ENCODE peak calls at places on chromosome 5, in ten cellular contexts. One of them, this sample, is unnamed.
A peak's percentile ranks its signal among the peaks of the same experiment; 100 is the strongest.

GRCh38 chr5:150298701-150299451 is 3.8 kb downstream of the ARSI start:
- DNase-seq in GM13977: no peak
- DNase-seq in brain microvascular endothelial cell: peak; percentile 59
- DNase-seq in NB4: no peak
- DNase-seq in GM12865: no peak
- DNase-seq in spleen: no peak
- DNase-seq in fibroblast of lung: peak; percentile 97
- DNase-seq in stomach: no peak
- DNase-seq in OCI-LY7: no peak
- DNase-seq in left ventricle myocardium inferior: no peak
- DNase-seq in this sample: peak; percentile 89

GRCh38 chr5:43039468-43040286 is 442 bp downstream of the ANXA2R start:
- DNase-seq in GM13977: no peak
- DNase-seq in brain microvascular endothelial cell: peak; percentile 63
- DNase-seq in NB4: peak; percentile 87
- DNase-seq in GM12865: peak; percentile 56
- DNase-seq in spleen: peak; percentile 92
- DNase-seq in fibroblast of lung: peak; percentile 90
- DNase-seq in stomach: peak; percentile 51
- DNase-seq in OCI-LY7: peak; percentile 64
- DNase-seq in left ventricle myocardium inferior: peak; percentile 75
- DNase-seq in this sample: peak; percentile 90

GRCh38 chr5:167898361-167899042 is 392.9 kb upstream of the WWC1 start:
- DNase-seq in GM13977: no peak
- DNase-seq in brain microvascular endothelial cell: no peak
- DNase-seq in NB4: no peak
- DNase-seq in GM12865: no peak
- DNase-seq in spleen: no peak
- DNase-seq in fibroblast of lung: no peak
- DNase-seq in stomach: no peak
- DNase-seq in OCI-LY7: no peak
- DNase-seq in left ventricle myocardium inferior: no peak
- DNase-seq in this sample: no peak

GRCh38 chr5:1214163-1214935 is 10.8 kb upstream of the SLC6A18 start:
- DNase-seq in GM13977: no peak
- DNase-seq in brain microvascular endothelial cell: no peak
- DNase-seq in NB4: no peak
- DNase-seq in GM12865: no peak
- DNase-seq in spleen: peak; percentile 60
- DNase-seq in fibroblast of lung: no peak
- DNase-seq in stomach: no peak
- DNase-seq in OCI-LY7: no peak
- DNase-seq in left ventricle myocardium inferior: no peak
- DNase-seq in this sample: no peak

GRCh38 chr5:93894471-93895354 is 153.3 kb upstream of the POU5F2 start:
- DNase-seq in GM13977: no peak
- DNase-seq in brain microvascular endothelial cell: peak; percentile 10
- DNase-seq in NB4: peak; percentile 9
- DNase-seq in GM12865: no peak
- DNase-seq in spleen: no peak
- DNase-seq in fibroblast of lung: no peak
- DNase-seq in stomach: no peak
- DNase-seq in OCI-LY7: no peak
- DNase-seq in left ventricle myocardium inferior: no peak
- DNase-seq in this sample: no peak

GRCh38 chr5:141605523-141606277 is 13.1 kb downstream of the DIAPH1 start:
- DNase-seq in GM13977: peak; percentile 55
- DNase-seq in brain microvascular endothelial cell: peak; percentile 92
- DNase-seq in NB4: peak; percentile 97
- DNase-seq in GM12865: peak; percentile 93
- DNase-seq in spleen: peak; percentile 80
- DNase-seq in fibroblast of lung: no peak
- DNase-seq in stomach: peak; percentile 46
- DNase-seq in OCI-LY7: peak; percentile 84
- DNase-seq in left ventricle myocardium inferior: peak; percentile 26
- DNase-seq in this sample: peak; percentile 38

GRCh38 chr5:121516997-121517396 is 334.7 kb upstream of the FTMT start:
- DNase-seq in GM13977: no peak
- DNase-seq in brain microvascular endothelial cell: no peak
- DNase-seq in NB4: no peak
- DNase-seq in GM12865: no peak
- DNase-seq in spleen: no peak
- DNase-seq in fibroblast of lung: no peak
- DNase-seq in stomach: no peak
- DNase-seq in OCI-LY7: no peak
- DNase-seq in left ventricle myocardium inferior: no peak
- DNase-seq in this sample: no peak

GRCh38 chr5:1729641-1730486 is 69.8 kb downstream of the MRPL36 start:
- DNase-seq in GM13977: no peak
- DNase-seq in brain microvascular endothelial cell: no peak
- DNase-seq in NB4: no peak
- DNase-seq in GM12865: no peak
- DNase-seq in spleen: peak; percentile 70
- DNase-seq in fibroblast of lung: no peak
- DNase-seq in stomach: peak; percentile 17
- DNase-seq in OCI-LY7: no peak
- DNase-seq in left ventricle myocardium inferior: no peak
- DNase-seq in this sample: no peak

GRCh38 chr5:73983661-73984060 is 357.7 kb downstream of the ARHGEF28 start:
- DNase-seq in GM13977: no peak
- DNase-seq in brain microvascular endothelial cell: no peak
- DNase-seq in NB4: no peak
- DNase-seq in GM12865: no peak
- DNase-seq in spleen: no peak
- DNase-seq in fibroblast of lung: no peak
- DNase-seq in stomach: no peak
- DNase-seq in OCI-LY7: no peak
- DNase-seq in left ventricle myocardium inferior: no peak
- DNase-seq in this sample: no peak

GRCh38 chr5:141001854-141002666 is 35.8 kb downstream of the PCDHAC2 start:
- DNase-seq in GM13977: no peak
- DNase-seq in brain microvascular endothelial cell: no peak
- DNase-seq in NB4: no peak
- DNase-seq in GM12865: no peak
- DNase-seq in spleen: no peak
- DNase-seq in fibroblast of lung: no peak
- DNase-seq in stomach: peak; percentile 27
- DNase-seq in OCI-LY7: no peak
- DNase-seq in left ventricle myocardium inferior: no peak
- DNase-seq in this sample: no peak

GRCh38 chr5:96661841-96662724 is at the start of gene CAST:
- DNase-seq in GM13977: peak; percentile 88
- DNase-seq in brain microvascular endothelial cell: peak; percentile 76
- DNase-seq in NB4: peak; percentile 73
- DNase-seq in GM12865: peak; percentile 95
- DNase-seq in spleen: peak; percentile 97
- DNase-seq in fibroblast of lung: peak; percentile 93
- DNase-seq in stomach: peak; percentile 85
- DNase-seq in OCI-LY7: peak; percentile 89
- DNase-seq in left ventricle myocardium inferior: peak; percentile 94
- DNase-seq in this sample: peak; percentile 94

GRCh38 chr5:68330564-68330963 is 115.0 kb downstream of the PIK3R1 start:
- DNase-seq in GM13977: no peak
- DNase-seq in brain microvascular endothelial cell: no peak
- DNase-seq in NB4: no peak
- DNase-seq in GM12865: no peak
- DNase-seq in spleen: no peak
- DNase-seq in fibroblast of lung: peak; percentile 51
- DNase-seq in stomach: no peak
- DNase-seq in OCI-LY7: no peak
- DNase-seq in left ventricle myocardium inferior: no peak
- DNase-seq in this sample: no peak

GRCh38 chr5:33297760-33298216 is 143.0 kb upstream of the TARS1 start:
- DNase-seq in GM13977: no peak
- DNase-seq in brain microvascular endothelial cell: no peak
- DNase-seq in NB4: peak; percentile 2
- DNase-seq in GM12865: no peak
- DNase-seq in spleen: peak; percentile 52
- DNase-seq in fibroblast of lung: no peak
- DNase-seq in stomach: no peak
- DNase-seq in OCI-LY7: no peak
- DNase-seq in left ventricle myocardium inferior: no peak
- DNase-seq in this sample: no peak
- TF ChIP-seq CTCF in GM13977: peak; percentile 11
- TF ChIP-seq CTCF in brain microvascular endothelial cell: peak; percentile 19
- TF ChIP-seq CTCF in NB4: peak; percentile 27
- TF ChIP-seq CTCF in GM12865: no peak
- TF ChIP-seq CTCF in spleen: no peak
- TF ChIP-seq CTCF in fibroblast of lung: no peak
- TF ChIP-seq CTCF in stomach: no peak
- TF ChIP-seq CTCF in OCI-LY7: peak; percentile 68
- TF ChIP-seq CTCF in left ventricle myocardium inferior: no peak
- TF ChIP-seq CTCF in this sample: no peak

GRCh38 chr5:103442756-103443155 is 119.8 kb downstream of the NUDT12 start:
- DNase-seq in GM13977: no peak
- DNase-seq in brain microvascular endothelial cell: no peak
- DNase-seq in NB4: no peak
- DNase-seq in GM12865: no peak
- DNase-seq in spleen: no peak
- DNase-seq in fibroblast of lung: no peak
- DNase-seq in stomach: no peak
- DNase-seq in OCI-LY7: no peak
- DNase-seq in left ventricle myocardium inferior: no peak
- DNase-seq in this sample: no peak

GRCh38 chr5:103444333-103445038 is 118.1 kb downstream of the NUDT12 start:
- DNase-seq in GM13977: no peak
- DNase-seq in brain microvascular endothelial cell: no peak
- DNase-seq in NB4: no peak
- DNase-seq in GM12865: peak; percentile 26
- DNase-seq in spleen: no peak
- DNase-seq in fibroblast of lung: no peak
- DNase-seq in stomach: peak; percentile 34
- DNase-seq in OCI-LY7: no peak
- DNase-seq in left ventricle myocardium inferior: no peak
- DNase-seq in this sample: no peak

GRCh38 chr5:103445426-103446035 is 117.1 kb downstream of the NUDT12 start:
- DNase-seq in GM13977: no peak
- DNase-seq in brain microvascular endothelial cell: no peak
- DNase-seq in NB4: no peak
- DNase-seq in GM12865: no peak
- DNase-seq in spleen: no peak
- DNase-seq in fibroblast of lung: no peak
- DNase-seq in stomach: no peak
- DNase-seq in OCI-LY7: no peak
- DNase-seq in left ventricle myocardium inferior: no peak
- DNase-seq in this sample: peak; percentile 46

GRCh38 chr5:103439007-103439406 is 123.6 kb downstream of the NUDT12 start:
- DNase-seq in GM13977: no peak
- DNase-seq in brain microvascular endothelial cell: no peak
- DNase-seq in NB4: no peak
- DNase-seq in GM12865: no peak
- DNase-seq in spleen: no peak
- DNase-seq in fibroblast of lung: no peak
- DNase-seq in stomach: no peak
- DNase-seq in OCI-LY7: no peak
- DNase-seq in left ventricle myocardium inferior: no peak
- DNase-seq in this sample: no peak

DNA sequence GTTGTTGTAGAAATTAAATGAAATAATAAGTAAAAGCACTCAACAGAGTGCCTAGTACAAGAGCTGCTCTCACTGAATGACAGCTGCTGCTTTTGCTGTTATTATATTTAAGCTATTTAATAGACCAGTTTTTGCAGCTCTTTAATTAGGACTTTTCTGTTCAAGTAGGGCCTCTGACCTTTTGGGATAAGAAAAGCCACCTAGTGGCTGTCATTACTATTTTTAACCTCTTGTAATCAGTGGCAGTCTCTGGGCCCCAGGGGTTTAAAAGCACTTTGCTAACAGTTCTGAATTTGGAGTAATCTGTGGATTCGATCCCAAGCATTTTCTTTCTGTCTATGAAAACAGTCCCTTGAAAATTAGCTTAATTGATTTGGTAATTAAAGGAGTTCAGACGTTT is 121.1 kb downstream of the NUDT12 start:
- DNase-seq in GM13977: no peak
- DNase-seq in brain microvascular endothelial cell: no peak
- DNase-seq in NB4: no peak
- DNase-seq in GM12865: no peak
- DNase-seq in spleen: no peak
- DNase-seq in fibroblast of lung: no peak
- DNase-seq in stomach: no peak
- DNase-seq in OCI-LY7: peak; percentile 0
- DNase-seq in left ventricle myocardium inferior: no peak
- DNase-seq in this sample: no peak
- TF ChIP-seq CTCF in GM13977: no peak
- TF ChIP-seq CTCF in brain microvascular endothelial cell: peak; percentile 37
- TF ChIP-seq CTCF in NB4: peak; percentile 15
- TF ChIP-seq CTCF in GM12865: peak; percentile 20
- TF ChIP-seq CTCF in spleen: no peak
- TF ChIP-seq CTCF in fibroblast of lung: no peak
- TF ChIP-seq CTCF in stomach: no peak
- TF ChIP-seq CTCF in OCI-LY7: peak; percentile 35
- TF ChIP-seq CTCF in left ventricle myocardium inferior: peak; percentile 28
- TF ChIP-seq CTCF in this sample: peak; percentile 18

DNA sequence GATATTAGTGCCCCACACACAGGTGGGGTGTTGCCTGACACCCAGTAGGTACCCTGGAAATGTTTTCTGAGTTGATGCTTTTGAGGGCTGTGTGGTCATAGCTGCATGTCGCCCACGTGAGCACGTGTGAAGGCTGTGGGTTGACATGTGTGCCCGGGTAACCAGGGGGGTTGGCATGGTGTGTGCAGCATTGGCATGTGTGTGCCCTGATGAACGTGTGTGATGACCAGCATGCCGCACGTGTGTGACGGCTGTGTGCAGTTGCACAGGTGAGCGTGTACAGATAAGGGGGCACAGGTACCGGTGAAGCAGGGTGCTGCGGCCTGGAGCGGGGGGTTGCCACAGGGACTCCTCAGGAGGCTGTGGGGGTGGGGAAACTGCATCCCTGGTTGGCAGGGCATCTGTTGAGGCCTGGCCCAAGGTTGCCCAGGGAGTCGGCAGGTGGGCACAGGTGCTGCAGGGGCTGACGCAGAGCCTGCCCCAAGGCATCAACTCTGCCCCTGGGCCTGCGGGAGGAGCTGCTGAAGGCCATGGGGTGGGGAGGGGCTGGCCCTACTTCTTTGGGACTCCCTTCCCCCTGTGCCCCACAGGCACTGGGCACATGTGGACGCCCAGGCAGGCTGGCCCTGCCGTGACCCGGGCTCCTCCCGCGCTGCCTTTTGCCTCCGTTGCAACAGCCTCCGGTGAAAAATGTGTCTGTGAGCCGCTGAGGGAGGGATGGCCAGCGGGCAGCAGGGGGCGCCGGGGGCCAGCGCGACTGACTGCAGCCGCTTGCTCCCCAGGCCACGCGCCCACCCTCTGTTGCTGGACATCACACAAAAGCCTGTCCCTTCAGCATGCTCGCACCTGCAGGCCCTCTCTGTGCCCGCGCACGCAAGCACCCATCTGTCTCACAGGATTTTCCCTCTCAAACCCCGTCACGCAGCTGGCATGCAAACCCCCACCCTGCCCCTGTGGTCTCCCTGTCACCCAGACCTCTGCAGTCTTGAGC is 2.2 kb downstream of the UNC5A start:
- DNase-seq in GM13977: peak; percentile 72
- DNase-seq in brain microvascular endothelial cell: peak; percentile 11
- DNase-seq in NB4: peak; percentile 57
- DNase-seq in GM12865: no peak
- DNase-seq in spleen: no peak
- DNase-seq in fibroblast of lung: no peak
- DNase-seq in stomach: no peak
- DNase-seq in OCI-LY7: no peak
- DNase-seq in left ventricle myocardium inferior: no peak
- DNase-seq in this sample: no peak
- TF ChIP-seq CTCF in GM13977: peak; percentile 68
- TF ChIP-seq CTCF in brain microvascular endothelial cell: peak; percentile 74
- TF ChIP-seq CTCF in NB4: peak; percentile 58
- TF ChIP-seq CTCF in GM12865: peak; percentile 15
- TF ChIP-seq CTCF in spleen: peak; percentile 27
- TF ChIP-seq CTCF in fibroblast of lung: peak; percentile 29
- TF ChIP-seq CTCF in stomach: no peak
- TF ChIP-seq CTCF in OCI-LY7: peak; percentile 62
- TF ChIP-seq CTCF in left ventricle myocardium inferior: peak; percentile 51
- TF ChIP-seq CTCF in this sample: peak; percentile 67

GRCh38 chr5:164326219-164326618 is 820.8 kb downstream of the MAT2B start:
- DNase-seq in GM13977: no peak
- DNase-seq in brain microvascular endothelial cell: no peak
- DNase-seq in NB4: peak; percentile 3
- DNase-seq in GM12865: peak; percentile 10
- DNase-seq in spleen: no peak
- DNase-seq in fibroblast of lung: no peak
- DNase-seq in stomach: no peak
- DNase-seq in OCI-LY7: peak; percentile 7
- DNase-seq in left ventricle myocardium inferior: no peak
- DNase-seq in this sample: no peak
- TF ChIP-seq CTCF in GM13977: peak; percentile 38
- TF ChIP-seq CTCF in brain microvascular endothelial cell: peak; percentile 43
- TF ChIP-seq CTCF in NB4: peak; percentile 47
- TF ChIP-seq CTCF in GM12865: peak; percentile 28
- TF ChIP-seq CTCF in spleen: no peak
- TF ChIP-seq CTCF in fibroblast of lung: no peak
- TF ChIP-seq CTCF in stomach: no peak
- TF ChIP-seq CTCF in OCI-LY7: peak; percentile 66
- TF ChIP-seq CTCF in left ventricle myocardium inferior: no peak
- TF ChIP-seq CTCF in this sample: peak; percentile 22

This sample was measured in astrocyte of the spinal cord.